ENCODE peak calls at places on chromosome 1, in eight cellular contexts. I is NCI-H1930, L is neural crest cell, W is H54, H is NCI-H2171 treated with DMSO at 0.1 percent for 48 hours, G is RPMI7951, R is mammary epithelial cell, D is HTR-8/SVneo. Y is an unnamed sample.

GRCh38 chr1:70277875-70278274 is 56.7 kb downstream of the SRSF11 start:
- DNase-seq in I (no peak), L (no peak), W (no peak), H (no peak), G (no peak), R (no peak), D (no peak), Y (no peak)

GRCh38 chr1:203871114-203871875 is 9.9 kb downstream of the SNRPE start:
- DNase-seq in I (peak; percentile 12), L (peak; percentile 45), W (peak; percentile 44), H (peak; percentile 71), G (peak; percentile 64), R (peak; percentile 38), D (peak; percentile 81), Y (peak; percentile 77)

GRCh38 chr1:170471310-170471839 is 60.6 kb upstream of the GORAB start:
- DNase-seq in I (no peak), L (no peak), W (no peak), H (no peak), G (no peak), R (no peak), D (no peak), Y (no peak)

GRCh38 chr1:8873506-8874229 is 4.8 kb downstream of the ENO1 start:
- DNase-seq in I (no peak), L (no peak), W (peak; percentile 64), H (no peak), G (peak; percentile 100), R (peak; percentile 99), D (peak; percentile 88), Y (peak; percentile 40)

GRCh38 chr1:207644852-207645631 is at the start of gene CR1L:
- DNase-seq in I (peak; percentile 35), L (no peak), W (no peak), H (no peak), G (peak; percentile 59), R (peak; percentile 65), D (peak; percentile 83), Y (peak; percentile 68)

GRCh38 chr1:44024903-44025525 is 6.2 kb downstream of the SLC6A9 start:
- DNase-seq in I (no peak), L (no peak), W (no peak), H (no peak), G (peak; percentile 52), R (no peak), D (no peak), Y (no peak)

GRCh38 chr1:214593158-214593557 is 9.8 kb upstream of the CENPF start:
- DNase-seq in I (no peak), L (no peak), W (no peak), H (no peak), G (no peak), R (no peak), D (no peak), Y (no peak)

GRCh38 chr1:25519624-25520023 is 23.8 kb upstream of the LDLRAP1 start:
- DNase-seq in I (no peak), L (no peak), W (peak; percentile 63), H (no peak), G (peak; percentile 92), R (peak; percentile 82), D (no peak), Y (no peak)

GRCh38 chr1:245874942-245875580 is 632.0 kb downstream of the SMYD3 start:
- DNase-seq in I (no peak), L (no peak), W (no peak), H (no peak), G (peak; percentile 99), R (peak; percentile 58), D (no peak), Y (no peak)

GRCh38 chr1:33152685-33153432 is 29.0 kb downstream of the TRIM62 start:
- DNase-seq in I (no peak), L (peak; percentile 53), W (no peak), H (peak; percentile 100), G (peak; percentile 50), R (no peak), D (no peak), Y (peak; percentile 73)

GRCh38 chr1:203305809-203306088 is 430 bp downstream of the BTG2 start:
- DNase-seq in I (no peak), L (no peak), W (no peak), H (no peak), G (no peak), R (no peak), D (no peak), Y (no peak)